ENCODE peak calls at places on chromosomes 12 and 14, in six cellular contexts. R is mesendoderm, C is H9, D is neuronal stem cell, F is IMR-90, K is H1. H is an unnamed sample.

GRCh38 chr14:79111963-79112362 is 941.8 kb downstream of the NRXN3 start:
- DNase-seq in C (no peak), R (no peak), D (no peak), K (no peak), F (peak; percentile 71), H (no peak)

GRCh38 chr12:89574736-89575208 is 48.9 kb upstream of the POC1B start:
- DNase-seq in K (no peak), C (no peak), D (peak; percentile 9), R (peak; percentile 79), F (peak; percentile 75), H (peak; percentile 79)

GRCh38 chr12:96427269-96427729 is 27.1 kb upstream of the CDK17 start:
- DNase-seq in C (peak; percentile 37), F (peak; percentile 100), R (peak; percentile 86), K (peak; percentile 46), D (peak; percentile 11), H (peak; percentile 100)

GRCh38 chr12:65123435-65124063 is 2.4 kb upstream of the WIF1 start:
- DNase-seq in R (peak; percentile 23), F (peak; percentile 37), C (no peak), D (no peak), K (no peak), H (peak; percentile 15)

GRCh38 chr12:113424915-113425823 is 3.0 kb downstream of the SDSL start:
- DNase-seq in K (peak; percentile 38), D (peak; percentile 52), C (peak; percentile 86), F (peak; percentile 48), R (peak; percentile 67), H (peak; percentile 58)

GRCh38 chr12:5567021-5567744 is 135.3 kb downstream of the NTF3 start:
- DNase-seq in F (peak; percentile 25), R (no peak), K (no peak), C (peak; percentile 27), D (no peak), H (peak; percentile 29)

GRCh38 chr12:131056626-131057025 is 102.9 kb downstream of the ADGRD1 start:
- DNase-seq in D (no peak), F (no peak), K (no peak), C (peak; percentile 13), R (no peak), H (no peak)

GRCh38 chr12:85468356-85469157 is 188.5 kb downstream of the ALX1 start:
- DNase-seq in F (peak; percentile 68), C (peak; percentile 62), D (peak; percentile 49), K (no peak), R (peak; percentile 94), H (peak; percentile 74)

GRCh38 chr14:68939893-68940613 is 39.0 kb downstream of the ACTN1 start:
- DNase-seq in R (peak; percentile 96), F (peak; percentile 97), D (no peak), C (no peak), K (no peak), H (peak; percentile 98)

GRCh38 chr14:68937790-68938514 is 41.1 kb downstream of the ACTN1 start:
- DNase-seq in F (no peak), K (no peak), D (no peak), C (peak; percentile 74), R (peak; percentile 70), H (no peak)

GRCh38 chr14:68939424-68939892 is 39.6 kb downstream of the ACTN1 start:
- DNase-seq in K (no peak), C (no peak), D (no peak), F (no peak), R (no peak), H (no peak)

GRCh38 chr14:68936980-68937379 is 42.1 kb downstream of the ACTN1 start:
- DNase-seq in D (no peak), F (no peak), C (no peak), R (peak; percentile 61), K (no peak), H (no peak)

DNA sequence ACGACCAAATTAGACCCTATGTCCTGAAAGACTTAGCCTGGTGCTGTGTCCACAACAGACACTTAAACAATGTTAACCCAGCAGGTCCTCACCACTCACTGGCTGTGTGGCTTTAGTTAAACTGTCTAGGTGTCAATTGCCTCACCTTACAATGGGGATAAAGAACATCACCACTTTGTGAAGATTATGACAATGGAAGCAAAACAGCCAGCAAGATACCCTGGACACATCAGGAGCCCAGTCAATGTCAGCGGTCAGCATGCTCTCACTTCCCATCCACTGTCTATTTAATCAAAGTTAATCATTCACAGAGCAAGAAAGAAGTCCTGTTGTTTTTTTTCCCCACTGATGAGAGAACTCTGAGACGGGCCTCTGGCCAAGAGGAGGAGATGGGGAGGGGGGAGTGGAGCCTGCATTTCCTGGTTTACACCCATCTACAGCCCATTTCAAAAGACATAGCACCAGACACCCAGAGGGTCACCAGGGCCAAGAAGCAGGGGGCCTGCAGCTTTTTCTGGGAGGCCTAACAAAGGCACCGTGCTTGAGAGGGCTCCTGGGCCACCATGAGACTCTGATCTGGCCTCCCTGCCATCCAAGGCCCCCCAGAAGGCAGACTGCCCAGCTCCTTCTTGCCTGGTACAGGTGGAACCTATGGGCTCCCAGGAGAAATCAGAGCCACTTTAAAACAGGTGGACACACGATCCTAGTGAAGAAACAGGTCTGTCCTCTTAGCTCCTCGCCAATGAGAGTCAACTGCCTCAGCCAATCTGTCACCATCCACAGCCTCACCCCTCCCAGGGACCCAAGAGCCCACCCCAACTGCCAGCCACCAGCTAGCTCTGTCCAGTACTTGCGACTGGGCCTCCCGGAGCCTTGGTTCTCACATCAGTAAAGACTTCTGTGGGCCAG is 40.3 kb downstream of the ACTN1 start:
- DNase-seq in F (peak; percentile 48), C (no peak), R (peak; percentile 72), K (no peak), D (no peak), H (peak; percentile 55)
- H3K18ac ChIP-seq in F (peak overlapping the region; percentile 59), C (no peak overlapping the region), R (peak overlapping the region; percentile 77), K (no peak overlapping the region), D (no peak overlapping the region), H (peak overlapping the region; percentile 87)

GRCh38 chr14:49702725-49703124 is 9.8 kb downstream of the KLHDC1 start:
- DNase-seq in D (no peak), K (no peak), R (no peak), C (no peak), F (no peak), H (no peak)
- H2BK15ac ChIP-seq in D (no peak overlapping the region), K (no peak overlapping the region), R (no peak overlapping the region), C (no peak overlapping the region), F (no peak overlapping the region), H (no peak overlapping the region)

GRCh38 chr12:67647547-67648305 is 819 bp upstream of the DYRK2 start:
- DNase-seq in D (peak; percentile 79), R (peak; percentile 97), C (peak; percentile 92), K (peak; percentile 36), F (peak; percentile 88), H (peak; percentile 97)
- H3K18ac ChIP-seq in D (peak overlapping the region; percentile 96), R (peak overlapping the region; percentile 65), C (peak overlapping the region; percentile 89), K (no peak overlapping the region), F (no peak overlapping the region), H (peak overlapping the region; percentile 25)

DNA sequence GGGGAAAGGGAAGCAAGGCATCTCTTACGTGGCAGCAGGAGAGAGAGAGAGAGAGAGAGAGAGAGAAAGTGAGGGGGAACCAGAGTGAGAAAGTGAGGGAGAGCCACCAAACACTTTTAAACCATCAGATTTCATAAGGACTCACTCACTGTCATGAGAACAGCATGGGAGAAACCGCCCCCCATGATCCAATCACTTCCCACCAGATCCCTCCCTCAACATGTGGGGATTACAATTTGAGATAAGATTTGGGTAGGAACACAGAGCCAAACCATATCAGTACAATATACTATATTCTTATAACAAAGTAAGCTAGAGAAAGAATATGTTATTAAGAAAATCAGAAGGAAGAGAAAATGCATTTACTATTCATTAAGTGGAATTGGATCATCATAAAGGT is 53.7 kb upstream of the PLXNC1 start:
- DNase-seq in C (no peak), R (no peak), K (no peak), F (no peak), D (no peak), H (no peak)
- H2BK15ac ChIP-seq in C (no peak overlapping the region), R (no peak overlapping the region), K (no peak overlapping the region), F (no peak overlapping the region), D (no peak overlapping the region), H (no peak overlapping the region)